ENCODE peak calls at places on chromosome 21, in seven cellular contexts. S is amniotic stem cell; T is stimulated activated naive B cell treated with anti-CD40 and anti-IgM and Interleukin-4, amounts not matched to agents 10 μg/mL and 1 μg/mL and 100 μg/mL, for 72 hours; Z is Jurkat, Clone E6-1; X is effector CD4-positive, alpha-beta T cell; D is T-helper 9 cell; O is hepatocyte. V is an unnamed sample.

GRCh38 chr21:35476616-35477395 is 427.7 kb upstream of the RUNX1 start:
- DNase-seq in Z (no peak), X (no peak), O (no peak), D (no peak), T (no peak), S (no peak), V (no peak)

GRCh38 chr21:37006521-37007291 is at the start of gene RIPPLY3:
- DNase-seq in O (peak), Z (no peak), S (no peak), X (no peak), T (no peak), D (no peak), V (no peak)

GRCh38 chr21:28018741-28019669 is 973.7 kb downstream of the LTN1 start:
- DNase-seq in T (no peak), X (no peak), Z (peak), D (no peak), O (peak), S (no peak), V (no peak)

GRCh38 chr21:33238565-33239255 is 9.0 kb downstream of the IFNAR2 start:
- DNase-seq in O (no peak), X (no peak), T (no peak), S (no peak), Z (no peak), D (no peak), V (no peak)

GRCh38 chr21:42051788-42052187 is 19.3 kb upstream of the UMODL1 start:
- DNase-seq in X (no peak), D (no peak), O (no peak), T (no peak), S (no peak), Z (peak), V (no peak)

GRCh38 chr21:38533887-38534286 is 35.6 kb upstream of the ERG start:
- DNase-seq in S (no peak), Z (peak), D (no peak), X (no peak), O (no peak), T (no peak), V (no peak)

GRCh38 chr21:34073749-34074282 is 438 bp downstream of the MRPS6 start:
- DNase-seq in D (peak), O (peak), X (peak), Z (no peak), S (no peak), T (peak), V (peak)

GRCh38 chr21:44375281-44375651 is 21.8 kb downstream of the TRPM2 start:
- DNase-seq in O (no peak), T (peak), D (no peak), Z (peak), X (no peak), S (no peak), V (no peak)

GRCh38 chr21:35059742-35060141 is 10.6 kb upstream of the RUNX1 start:
- DNase-seq in X (no peak), S (no peak), Z (no peak), O (no peak), D (no peak), T (no peak), V (no peak)

GRCh38 chr21:22120616-22121266 is 1122.5 kb downstream of the NCAM2 start:
- DNase-seq in Z (no peak), X (no peak), S (no peak), D (no peak), O (peak), T (no peak), V (no peak)

GRCh38 chr21:40886931-40887330 is 40.0 kb upstream of the DSCAM start:
- DNase-seq in D (no peak), T (no peak), X (no peak), O (no peak), S (no peak), Z (no peak), V (no peak)

GRCh38 chr21:16418211-16418610 is 688.4 kb downstream of the USP25 start:
- DNase-seq in T (no peak), Z (no peak), X (no peak), D (no peak), O (no peak), S (no peak), V (no peak)

GRCh38 chr21:33951276-33952178 is 35.9 kb upstream of the ATP5PO start:
- DNase-seq in O (no peak), Z (no peak), X (no peak), S (no peak), T (no peak), D (no peak), V (no peak)

GRCh38 chr21:27581168-27581567 is 614.3 kb upstream of the ADAMTS5 start:
- DNase-seq in S (no peak), X (no peak), O (no peak), Z (no peak), T (no peak), D (no peak), V (no peak)

GRCh38 chr21:33099131-33099530 is 29.2 kb downstream of the OLIG1 start:
- DNase-seq in S (no peak), T (no peak), Z (no peak), D (no peak), X (no peak), O (no peak), V (no peak)

GRCh38 chr21:36100971-36101641 is 31.3 kb downstream of the CBR1 start:
- DNase-seq in X (no peak), D (no peak), Z (no peak), T (no peak), O (no peak), S (no peak), V (no peak)

GRCh38 chr21:45289655-45290515 is 2.2 kb upstream of the POFUT2 start:
- DNase-seq in Z (no peak), D (no peak), T (no peak), S (no peak), X (no peak), O (peak), V (no peak)

GRCh38 chr21:41895643-41896493 is 16.7 kb upstream of the PRDM15 start:
- DNase-seq in T (peak), S (no peak), X (peak), O (no peak), D (peak), Z (peak), V (peak)

GRCh38 chr21:36135391-36136094 is 664 bp downstream of the CBR3 start:
- DNase-seq in O (peak), T (peak), X (peak), D (peak), Z (peak), S (peak), V (peak)

GRCh38 chr21:36989699-36990507 is 16.6 kb upstream of the RIPPLY3 start:
- DNase-seq in Z (peak), D (peak), O (peak), X (peak), S (peak), T (peak), V (peak)

V was measured in CD8-positive, alpha-beta memory T cell.